ENCODE peak calls at places on chromosomes 12 and 14, in five cellular contexts. J is stomach; P is anterior cingulate cortex; C is fibroblast of the conjunctiva; R is activated CD4-positive, alpha-beta T cell treated with anti-CD3 and anti-CD28 coated beads, Interleukin-2, amount 50 U/mL, for 24 hours. G is an unnamed sample.
A peak's percentile ranks its signal among the peaks of the same experiment; 100 is the strongest.

GRCh38 chr14:64303471-64303917 is 9.3 kb upstream of the ESR2 start:
- DNase-seq in J (no peak), P (no peak), C (peak; percentile 44), R (no peak), G (no peak)

GRCh38 chr12:89326260-89327040 is 25.9 kb downstream of the DUSP6 start:
- DNase-seq in J (no peak), P (no peak), C (no peak), R (no peak), G (no peak)

GRCh38 chr12:49872781-49873181 is 29.9 kb upstream of the BCDIN3D start:
- DNase-seq in J (no peak), P (no peak), C (no peak), R (no peak), G (no peak)

GRCh38 chr14:55333785-55334485 is 62.7 kb downstream of the FBXO34 start:
- DNase-seq in J (no peak), P (no peak), C (no peak), R (peak; percentile 25), G (no peak)

GRCh38 chr14:94681300-94682060 is 69.3 kb downstream of the SERPINA3 start:
- DNase-seq in J (peak; percentile 32), P (no peak), C (peak; percentile 28), R (no peak), G (no peak)

GRCh38 chr14:102827716-102828115 is 50.5 kb downstream of the TRAF3 start:
- DNase-seq in J (no peak), P (no peak), C (no peak), R (no peak), G (no peak)

GRCh38 chr14:33676135-33676566 is 274.7 kb downstream of the EGLN3 start:
- DNase-seq in J (no peak), P (peak; percentile 53), C (peak; percentile 51), R (no peak), G (no peak)

GRCh38 chr12:28025821-28026505 is 53.4 kb upstream of the PTHLH start:
- DNase-seq in J (no peak), P (no peak), C (no peak), R (no peak), G (no peak)

GRCh38 chr14:96198430-96199133 is 6.1 kb upstream of the BDKRB2 start:
- DNase-seq in J (no peak), P (no peak), C (no peak), R (no peak), G (no peak)

GRCh38 chr12:53048780-53049401 is 974 bp upstream of the TNS2 start:
- DNase-seq in J (peak; percentile 59), P (no peak), C (no peak), R (no peak), G (no peak)

GRCh38 chr14:94386085-94387031 is 2.0 kb downstream of the SERPINA1 start:
- DNase-seq in J (no peak), P (no peak), C (no peak), R (no peak), G (no peak)

GRCh38 chr14:38336298-38336697 is 80.4 kb upstream of the CLEC14A start:
- DNase-seq in J (no peak), P (no peak), C (no peak), R (no peak), G (no peak)

GRCh38 chr14:91246051-91246852 is 1.7 kb upstream of the GPR68 start:
- DNase-seq in J (no peak), P (no peak), C (no peak), R (peak; percentile 79), G (no peak)

G was measured in smooth muscle cell of the brain vasculature.